ENCODE peak calls at places on chromosomes 2 and 18, in nine cellular contexts. Z is nucleus accumbens, X is endodermal cell, U is dorsolateral prefrontal cortex, N is PC-9, G is NCI-H2081, V is NCI-H748 treated with DMSO at 0.1 percent for 48 hours, B is epithelial cell of esophagus, O is T-cell. E is an unnamed sample.

GRCh38 chr18:77749189-77749588 is 499.5 kb downstream of the GALR1 start:
- DNase-seq in O (no peak), N (peak), G (no peak), Z (no peak), B (no peak), U (no peak), V (no peak), X (peak), E (no peak)

GRCh38 chr2:139790807-139791206 is 1010.6 kb upstream of the NXPH2 start:
- DNase-seq in V (peak), X (no peak), N (no peak), B (peak), G (no peak), O (no peak), Z (no peak), U (no peak), E (no peak)

GRCh38 chr2:110828330-110828729 is 96.0 kb downstream of the ACOXL start:
- DNase-seq in V (no peak), X (no peak), B (peak), N (no peak), G (no peak), O (no peak), U (no peak), Z (no peak), E (no peak)

GRCh38 chr2:55093381-55093780 is 43.1 kb upstream of the RTN4 start:
- DNase-seq in V (no peak), X (no peak), N (peak), G (no peak), U (no peak), O (no peak), Z (no peak), B (peak), E (no peak)

GRCh38 chr2:135052997-135053474 is 944 bp downstream of the RAB3GAP1 start:
- DNase-seq in V (no peak), X (peak), N (no peak), U (no peak), B (peak), Z (no peak), G (no peak), O (no peak), E (no peak)

GRCh38 chr2:153230977-153231376 is 247.6 kb downstream of the RPRM start:
- DNase-seq in X (no peak), B (peak), U (no peak), O (no peak), Z (no peak), V (peak), N (no peak), G (no peak), E (no peak)

GRCh38 chr2:172571245-172571644 is 15.4 kb downstream of the PDK1 start:
- DNase-seq in G (no peak), V (no peak), B (no peak), X (no peak), Z (no peak), O (no peak), U (no peak), N (no peak), E (no peak)

GRCh38 chr2:148887349-148888002 is 12.4 kb downstream of the KIF5C start:
- DNase-seq in G (peak), B (no peak), Z (no peak), O (no peak), N (no peak), U (no peak), V (peak), X (no peak), E (no peak)

GRCh38 chr2:63669596-63669995 is 80.8 kb downstream of the MDH1 start:
- DNase-seq in N (no peak), U (no peak), B (no peak), V (no peak), Z (no peak), G (no peak), X (no peak), O (no peak), E (no peak)

GRCh38 chr2:142065700-142066099 is 65.1 kb downstream of the LRP1B start:
- DNase-seq in V (no peak), U (no peak), X (no peak), Z (no peak), B (no peak), O (no peak), G (no peak), N (no peak), E (no peak)

GRCh38 chr2:45483997-45484396 is 127.1 kb downstream of the SRBD1 start:
- DNase-seq in O (no peak), U (no peak), V (no peak), X (no peak), G (no peak), Z (no peak), B (no peak), N (no peak), E (no peak)

GRCh38 chr2:70360661-70361316 is 58.9 kb upstream of the FAM136A start:
- DNase-seq in O (no peak), G (no peak), N (peak), X (no peak), U (no peak), V (no peak), B (peak), Z (no peak), E (no peak)

GRCh38 chr18:34947711-34948125 is 93.5 kb upstream of the MAPRE2 start:
- DNase-seq in G (no peak), V (peak), X (no peak), N (no peak), Z (no peak), U (no peak), O (no peak), B (peak), E (no peak)

GRCh38 chr2:198731842-198732421 is 725.8 kb downstream of the SATB2 start:
- DNase-seq in X (no peak), B (no peak), Z (no peak), N (no peak), O (no peak), U (no peak), V (no peak), G (no peak), E (no peak)

GRCh38 chr2:71422786-71423185 is 30.6 kb upstream of the DYSF start:
- DNase-seq in N (no peak), X (no peak), U (no peak), G (no peak), Z (no peak), B (no peak), O (no peak), V (no peak), E (no peak)

GRCh38 chr2:223007531-223007930 is 44.5 kb upstream of the KCNE4 start:
- DNase-seq in G (no peak), N (no peak), O (no peak), B (peak), U (no peak), V (no peak), Z (no peak), X (no peak), E (no peak)

GRCh38 chr2:182330451-182331325 is 96.1 kb downstream of the PDE1A start:
- DNase-seq in V (no peak), U (no peak), X (no peak), O (no peak), G (no peak), Z (no peak), B (peak), N (no peak), E (no peak)

GRCh38 chr18:58161659-58162058 is 117.6 kb downstream of the NEDD4L start:
- DNase-seq in V (no peak), N (no peak), Z (no peak), X (peak), O (no peak), B (peak), G (no peak), U (no peak), E (no peak)

GRCh38 chr2:76387294-76387693 is 676.6 kb upstream of the GCFC2 start:
- DNase-seq in N (no peak), B (no peak), Z (no peak), O (no peak), V (no peak), G (no peak), X (no peak), U (no peak), E (no peak)

GRCh38 chr18:11119962-11120361 is 29.4 kb downstream of the PIEZO2 start:
- DNase-seq in N (no peak), B (no peak), G (no peak), Z (no peak), O (no peak), V (no peak), X (no peak), U (no peak), E (no peak)

GRCh38 chr2:128347701-128348504 is 29.2 kb upstream of the HS6ST1 start:
- DNase-seq in V (no peak), X (peak), O (no peak), B (no peak), G (peak), Z (peak), U (peak), N (peak), E (no peak)

GRCh38 chr18:26479686-26480079 is 68.7 kb downstream of the KCTD1 start:
- DNase-seq in B (no peak), G (no peak), N (no peak), U (no peak), X (no peak), V (no peak), Z (no peak), O (no peak), E (no peak)

GRCh38 chr2:151569167-151569566 is 159.5 kb downstream of the RIF1 start:
- DNase-seq in V (no peak), N (no peak), X (no peak), U (no peak), B (no peak), G (no peak), O (no peak), Z (no peak), E (no peak)